ENCODE peak calls at places on chromosome 15, in nine cellular contexts. D, S, W, J, Q, M, Y, X and I are unnamed samples. For H3K4me1, the result is how much of the 10 kb centered on the place peaks cover.

GRCh38 chr15:70049115-70049514 is 48.6 kb downstream of the TLE3 start:
- DNase-seq in D (no peak), S (no peak), W (no peak), J (no peak), Q (no peak), M (no peak), Y (no peak), X (no peak), I (peak)

GRCh38 chr15:78840661-78841060 is 29.4 kb upstream of the ADAMTS7 start:
- DNase-seq in D (no peak), S (peak), W (no peak), J (peak), Q (no peak), M (no peak), Y (no peak), X (no peak), I (no peak)

GRCh38 chr15:95280711-95281110 is 1049.3 kb downstream of the MCTP2 start:
- DNase-seq in D (no peak), S (no peak), W (no peak), J (no peak), Q (no peak), M (no peak), Y (no peak), X (no peak), I (no peak)

GRCh38 chr15:88255496-88256171 is 905 bp downstream of the NTRK3 start:
- DNase-seq in D (no peak), S (peak), W (peak), J (peak), Q (no peak), M (peak), Y (peak), X (peak), I (no peak)

GRCh38 chr15:100691321-100691720 is 88.9 kb downstream of the ASB7 start:
- DNase-seq in D (no peak), S (no peak), W (no peak), J (no peak), Q (no peak), M (no peak), Y (no peak), X (no peak), I (no peak)

GRCh38 chr15:25717861-25718504 is 145.1 kb downstream of the ATP10A start:
- DNase-seq in D (no peak), S (no peak), W (no peak), J (no peak), Q (no peak), M (no peak), Y (no peak), X (no peak), I (no peak)

GRCh38 chr15:43527016-43527801 is 9.8 kb downstream of the MAP1A start:
- DNase-seq in D (no peak), S (no peak), W (no peak), J (no peak), Q (no peak), M (no peak), Y (no peak), X (no peak), I (no peak)

GRCh38 chr15:70817266-70817665 is 36.7 kb downstream of the LARP6 start:
- DNase-seq in D (no peak), S (no peak), W (no peak), J (no peak), Q (no peak), M (no peak), Y (no peak), X (no peak), I (no peak)

GRCh38 chr15:93135997-93136397 is 47.0 kb upstream of the RGMA start:
- DNase-seq in D (no peak), S (no peak), W (no peak), J (no peak), Q (no peak), M (no peak), Y (no peak), X (no peak), I (no peak)

GRCh38 chr15:101309436-101310162 is 14.6 kb upstream of the SNRPA1 start:
- DNase-seq in D (no peak), S (no peak), W (no peak), J (no peak), Q (no peak), M (no peak), Y (no peak), X (no peak), I (no peak)

GRCh38 chr15:38750816-38751215 is 186.2 kb upstream of the RASGRP1 start:
- DNase-seq in D (no peak), S (no peak), W (no peak), J (no peak), Q (no peak), M (no peak), Y (no peak), X (no peak), I (no peak)

GRCh38 chr15:92012368-92012629 is 158.8 kb downstream of the SLCO3A1 start:
- DNase-seq in D (peak), S (no peak), W (no peak), J (no peak), Q (no peak), M (no peak), Y (no peak), X (no peak), I (no peak)

GRCh38 chr15:30043211-30043655 is 39.5 kb upstream of the GOLGA8J start:
- DNase-seq in D (no peak), S (no peak), W (peak), J (no peak), Q (no peak), M (peak), Y (no peak), X (no peak), I (no peak)

GRCh38 chr15:76191539-76192244 is 119.6 kb downstream of the ETFA start:
- DNase-seq in D (no peak), S (no peak), W (no peak), J (no peak), Q (no peak), M (no peak), Y (no peak), X (no peak), I (peak)

GRCh38 chr15:101522621-101523559 is 33.4 kb upstream of the PCSK6 start:
- DNase-seq in D (no peak), S (no peak), W (no peak), J (no peak), Q (no peak), M (no peak), Y (no peak), X (no peak), I (no peak)

DNA sequence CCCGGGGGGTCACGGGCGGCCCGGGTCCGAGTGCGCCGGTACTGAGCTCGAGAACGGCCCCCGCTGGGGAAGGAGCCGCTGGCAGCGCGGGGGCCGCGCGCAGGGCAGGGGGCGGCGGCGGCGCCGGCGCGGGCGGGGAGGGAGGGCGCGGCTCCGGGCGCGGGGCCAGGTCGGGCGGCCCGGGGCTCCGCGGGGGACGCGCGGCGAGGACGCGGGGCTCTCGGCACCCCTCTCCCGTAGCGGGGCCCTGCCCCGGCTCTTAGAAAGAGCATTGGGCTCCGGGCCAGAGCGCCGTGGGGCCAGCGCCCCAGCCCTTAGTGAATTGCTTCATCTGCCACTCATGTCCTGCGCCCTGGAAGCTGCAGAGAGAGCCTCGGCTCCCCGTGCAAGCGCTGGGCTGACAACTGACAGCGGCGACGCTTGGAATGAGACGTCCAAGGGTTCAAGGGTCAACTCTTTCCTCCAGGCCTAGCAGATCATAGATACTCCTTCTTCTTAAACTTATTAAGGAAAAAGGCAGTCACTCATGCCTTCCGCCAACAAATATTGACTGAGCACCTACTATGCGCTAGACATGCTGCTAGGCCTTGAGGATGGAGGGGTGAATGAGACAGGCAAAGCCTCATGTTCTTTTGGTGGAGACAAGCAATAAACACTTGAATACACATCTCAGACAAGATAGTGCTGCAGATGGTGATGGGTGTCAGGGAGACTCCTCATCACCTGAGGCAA is 140.8 kb downstream of the SMAD6 start:
- DNase-seq in D (peak), S (peak), W (peak), J (peak), Q (peak), M (peak), Y (peak), X (peak), I (peak)
- H3K4me3 ChIP-seq in D (no peak), S (peak), W (peak), J (peak), Q (peak), M (peak), Y (peak), X (no peak), I (peak)

GRCh38 chr15:33188159-33188558 is 6.4 kb downstream of the FMN1 start:
- DNase-seq in D (no peak), S (no peak), W (no peak), J (no peak), Q (no peak), M (no peak), Y (no peak), X (no peak), I (no peak)

GRCh38 chr15:33179874-33180273 is 14.6 kb downstream of the FMN1 start:
- DNase-seq in D (no peak), S (peak), W (no peak), J (no peak), Q (no peak), M (no peak), Y (no peak), X (no peak), I (no peak)

GRCh38 chr15:33183334-33183733 is 11.2 kb downstream of the FMN1 start:
- DNase-seq in D (no peak), S (no peak), W (no peak), J (no peak), Q (no peak), M (no peak), Y (no peak), X (no peak), I (no peak)

GRCh38 chr15:33182278-33182905 is 12.1 kb downstream of the FMN1 start:
- DNase-seq in D (no peak), S (no peak), W (no peak), J (no peak), Q (no peak), M (no peak), Y (no peak), X (no peak), I (no peak)
- TF ChIP-seq CTCF in D (no peak), S (no peak), W (no peak), J (no peak), Q (no peak), M (no peak), Y (no peak), X (no peak), I (no peak)

DNA sequence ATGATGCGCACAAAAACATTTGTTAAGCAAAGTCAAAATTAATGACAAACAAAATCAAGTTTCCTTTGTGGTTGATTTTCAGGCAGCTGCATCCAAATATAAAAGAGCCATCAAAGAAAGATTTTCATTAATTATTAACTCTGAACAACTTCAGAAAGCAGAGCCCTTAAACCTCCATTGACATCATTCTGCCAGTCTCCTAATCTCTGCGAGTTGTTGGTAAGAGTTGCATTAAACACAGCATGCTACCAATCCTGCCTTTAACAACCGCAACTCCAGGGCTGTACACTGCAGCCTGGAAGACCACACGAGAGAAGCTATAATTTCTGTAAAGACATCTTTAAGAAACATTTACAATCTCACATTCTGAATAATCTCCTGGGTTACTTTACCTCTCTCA is 204.6 kb downstream of the NR2F2 start:
- DNase-seq in D (no peak), S (peak), W (no peak), J (no peak), Q (no peak), M (no peak), Y (no peak), X (no peak), I (no peak)
- H3K4me1 ChIP-seq in D (under half), S (half or more), W (under half), J (under half), Q (under half), M (under half), Y (under half), X (under half), I (under half)

DNA sequence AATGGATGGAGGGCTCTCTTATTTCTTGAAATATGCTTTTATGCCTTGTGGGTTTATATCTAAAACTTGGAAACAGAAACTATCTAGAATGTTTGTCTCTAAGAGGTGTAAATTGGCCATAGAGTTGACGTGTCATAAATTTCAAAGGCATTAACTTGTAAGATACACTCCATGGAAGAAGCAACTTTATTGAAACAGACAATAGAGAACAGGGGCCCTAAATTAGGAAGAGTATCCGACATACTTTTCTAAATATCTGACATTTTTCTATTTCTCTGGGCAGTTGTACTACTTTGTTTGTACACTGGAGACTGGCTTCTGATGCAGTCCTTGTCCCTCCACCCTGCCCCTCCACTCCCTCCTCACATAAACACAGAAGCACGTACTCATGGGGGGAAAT is 50.0 kb downstream of the MEIS2 start:
- DNase-seq in D (no peak), S (no peak), W (no peak), J (no peak), Q (no peak), M (no peak), Y (no peak), X (no peak), I (no peak)
- H3K4me3 ChIP-seq in D (no peak), S (no peak), W (no peak), J (no peak), Q (no peak), M (no peak), Y (no peak), X (no peak), I (no peak)

GRCh38 chr15:63823253-63823844 is 10.4 kb downstream of the HERC1 start:
- DNase-seq in D (no peak), S (no peak), W (no peak), J (no peak), Q (no peak), M (no peak), Y (no peak), X (no peak), I (no peak)

GRCh38 chr15:63824570-63824969 is 9.2 kb downstream of the HERC1 start:
- DNase-seq in D (no peak), S (no peak), W (no peak), J (no peak), Q (no peak), M (no peak), Y (no peak), X (no peak), I (no peak)

GRCh38 chr15:63830113-63830512 is 3.6 kb downstream of the HERC1 start:
- DNase-seq in D (no peak), S (no peak), W (no peak), J (no peak), Q (no peak), M (no peak), Y (no peak), X (no peak), I (no peak)

GRCh38 chr15:63827113-63827512 is 6.6 kb downstream of the HERC1 start:
- DNase-seq in D (no peak), S (peak), W (no peak), J (no peak), Q (no peak), M (no peak), Y (no peak), X (no peak), I (no peak)

DNA sequence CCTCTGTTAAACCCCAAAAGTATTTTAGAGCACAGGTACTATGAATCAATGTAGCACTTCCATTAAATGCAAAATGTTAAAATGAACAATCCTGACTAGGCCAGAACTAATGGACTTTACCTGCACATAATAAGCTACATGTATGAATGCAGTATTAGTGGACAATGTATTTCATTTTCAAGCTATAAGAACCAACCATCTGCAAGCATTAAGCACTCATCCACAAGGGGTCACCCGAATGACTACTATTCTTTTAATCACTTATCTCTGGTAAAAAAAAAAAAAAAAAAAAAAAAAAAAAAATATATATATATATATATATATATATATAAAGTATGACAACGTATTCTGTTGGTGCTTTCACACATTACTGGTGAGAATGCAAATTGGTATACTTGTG is 7.2 kb downstream of the HERC1 start:
- DNase-seq in D (no peak), S (no peak), W (peak), J (no peak), Q (no peak), M (no peak), Y (no peak), X (no peak), I (no peak)
- TF ChIP-seq CTCF in D (no peak), S (no peak), W (peak), J (peak), Q (peak), M (peak), Y (no peak), X (no peak), I (no peak)

GRCh38 chr15:41932511-41932910 is 38.7 kb upstream of the SPTBN5 start:
- DNase-seq in D (no peak), S (no peak), W (no peak), J (no peak), Q (no peak), M (no peak), Y (no peak), X (no peak), I (no peak)

GRCh38 chr15:41932101-41932500 is 38.2 kb upstream of the SPTBN5 start:
- DNase-seq in D (no peak), S (no peak), W (no peak), J (no peak), Q (no peak), M (no peak), Y (no peak), X (no peak), I (no peak)

GRCh38 chr15:41928637-41929620 is 35.1 kb upstream of the SPTBN5 start:
- DNase-seq in D (peak), S (peak), W (peak), J (peak), Q (peak), M (no peak), Y (no peak), X (no peak), I (no peak)

GRCh38 chr15:41930867-41931222 is 37.0 kb upstream of the SPTBN5 start:
- DNase-seq in D (no peak), S (no peak), W (no peak), J (no peak), Q (no peak), M (no peak), Y (no peak), X (no peak), I (no peak)

GRCh38 chr15:41930221-41930866 is 36.5 kb upstream of the SPTBN5 start:
- DNase-seq in D (peak), S (no peak), W (peak), J (peak), Q (peak), M (peak), Y (no peak), X (peak), I (no peak)
- H3K4me1 ChIP-seq in D (under half), S (under half), W (under half), J (half or more), Q (half or more), M (half or more), Y (under half), X (half or more), I (under half)

DNA sequence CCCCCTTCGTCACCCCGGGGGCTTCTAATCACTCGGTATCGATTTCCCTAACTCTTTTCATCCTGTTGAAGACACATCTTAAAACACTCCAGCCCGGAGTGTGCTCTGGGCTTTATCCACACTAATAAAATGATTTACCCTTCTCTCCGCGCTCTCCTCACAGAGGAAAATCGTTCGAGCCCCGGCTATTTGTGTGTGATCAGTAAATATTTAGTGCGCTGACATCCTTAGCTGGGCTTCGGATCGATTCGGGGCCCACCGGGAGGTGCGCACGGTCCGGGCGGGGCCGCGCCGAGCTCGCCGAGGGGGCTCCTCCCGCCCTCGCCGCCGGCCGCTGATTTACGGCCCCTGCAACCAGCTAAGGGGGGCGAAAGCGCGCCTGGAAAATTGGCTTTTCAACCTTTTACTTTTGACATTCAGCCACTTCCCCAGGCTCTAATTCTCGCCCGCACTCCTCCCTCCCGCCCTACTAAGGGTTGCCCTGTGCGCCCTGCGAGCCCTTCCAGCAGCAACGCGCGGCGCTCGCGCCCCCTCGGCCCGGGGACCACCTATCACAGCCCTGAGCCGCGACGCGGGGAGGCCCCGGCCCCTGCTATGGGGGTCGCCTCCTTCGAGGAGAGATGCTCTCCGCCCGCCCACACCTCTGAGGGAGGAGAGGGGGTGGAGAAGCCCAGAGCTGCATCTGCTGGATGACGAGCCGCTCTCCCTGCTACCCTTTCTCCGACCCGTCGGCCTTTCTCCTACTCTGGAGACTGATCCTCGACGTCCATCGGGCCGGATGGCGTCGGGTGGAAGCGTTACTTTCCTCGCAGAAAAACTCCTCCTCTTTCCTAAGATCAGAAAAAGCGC is 7.9 kb upstream of the NR2F2 start:
- DNase-seq in D (peak), S (peak), W (peak), J (peak), Q (no peak), M (no peak), Y (no peak), X (peak), I (no peak)
- H3K4me3 ChIP-seq in D (no peak), S (peak), W (peak), J (peak), Q (peak), M (no peak), Y (peak), X (peak), I (peak)